ENCODE peak calls at places on chromosome 4, in seven cellular contexts. U is T47D, M is H9, H is cardiac fibroblast, X is neural crest cell, Q is M059J, G is stomach. F is an unnamed sample.

GRCh38 chr4:2333356-2333841 is 71.5 kb upstream of the MXD4 start:
- DNase-seq in U (peak; percentile 16), M (no peak), H (no peak), X (no peak), Q (no peak), G (peak; percentile 76), F (peak; percentile 8)

GRCh38 chr4:136750898-136751297 is 781.4 kb downstream of the PCDH18 start:
- DNase-seq in U (no peak), M (no peak), H (peak; percentile 60), X (no peak), Q (no peak), G (no peak), F (no peak)

GRCh38 chr4:87541521-87541920 is 12.3 kb upstream of the SPARCL1 start:
- DNase-seq in U (no peak), M (no peak), H (no peak), X (no peak), Q (no peak), G (no peak), F (no peak)

GRCh38 chr4:98166731-98167041 is 23.4 kb upstream of the STPG2 start:
- DNase-seq in U (no peak), M (no peak), H (no peak), X (no peak), Q (no peak), G (no peak), F (no peak)

GRCh38 chr4:188986271-188986689 is 847.0 kb downstream of the TRIML1 start:
- DNase-seq in U (no peak), M (no peak), H (peak; percentile 70), X (no peak), Q (peak; percentile 88), G (no peak), F (no peak)

GRCh38 chr4:17385403-17385802 is 126.5 kb downstream of the QDPR start:
- DNase-seq in U (peak; percentile 26), M (no peak), H (peak; percentile 45), X (no peak), Q (peak; percentile 80), G (no peak), F (no peak)

GRCh38 chr4:8324640-8325239 is 55.2 kb downstream of the HTRA3 start:
- DNase-seq in U (no peak), M (no peak), H (peak; percentile 35), X (no peak), Q (peak; percentile 26), G (peak; percentile 9), F (no peak)

GRCh38 chr4:93467484-93468155 is 360.9 kb upstream of the ATOH1 start:
- DNase-seq in U (no peak), M (no peak), H (no peak), X (no peak), Q (no peak), G (no peak), F (no peak)

GRCh38 chr4:1503583-1504471 is 97.6 kb upstream of the NKX1-1 start:
- DNase-seq in U (peak; percentile 38), M (peak; percentile 24), H (no peak), X (no peak), Q (no peak), G (no peak), F (no peak)

GRCh38 chr4:124591646-124592045 is 120.9 kb downstream of the ANKRD50 start:
- DNase-seq in U (no peak), M (no peak), H (no peak), X (no peak), Q (no peak), G (no peak), F (no peak)

GRCh38 chr4:120070191-120070590 is 3.5 kb upstream of the MAD2L1 start:
- DNase-seq in U (no peak), M (no peak), H (peak; percentile 46), X (no peak), Q (no peak), G (no peak), F (no peak)

GRCh38 chr4:138927065-138927464 is 88.5 kb upstream of the NOCT start:
- DNase-seq in U (no peak), M (no peak), H (peak; percentile 43), X (no peak), Q (no peak), G (no peak), F (no peak)

GRCh38 chr4:149987330-149987751 is 90.9 kb upstream of the DCLK2 start:
- DNase-seq in U (no peak), M (no peak), H (peak; percentile 43), X (no peak), Q (peak; percentile 58), G (no peak), F (no peak)

GRCh38 chr4:8402640-8403039 is 37.9 kb downstream of the ACOX3 start:
- DNase-seq in U (no peak), M (no peak), H (no peak), X (no peak), Q (no peak), G (no peak), F (no peak)

GRCh38 chr4:186699298-186699697 is 24.4 kb downstream of the FAT1 start:
- DNase-seq in U (no peak), M (no peak), H (no peak), X (no peak), Q (no peak), G (peak; percentile 76), F (no peak)

GRCh38 chr4:6024450-6024960 is 6.3 kb upstream of the C4orf50 start:
- DNase-seq in U (no peak), M (no peak), H (no peak), X (no peak), Q (no peak), G (no peak), F (no peak)

GRCh38 chr4:77818077-77818666 is 996 bp downstream of the CNOT6L start:
- DNase-seq in U (peak; percentile 87), M (peak; percentile 66), H (peak; percentile 87), X (peak; percentile 47), Q (peak; percentile 84), G (peak; percentile 76), F (peak; percentile 48)

GRCh38 chr4:68129793-68130192 is at the start of gene TMPRSS11F:
- DNase-seq in U (peak; percentile 63), M (no peak), H (no peak), X (no peak), Q (no peak), G (no peak), F (no peak)

GRCh38 chr4:146359771-146360170 is 145.4 kb downstream of the REELD1 start:
- DNase-seq in U (no peak), M (no peak), H (no peak), X (no peak), Q (no peak), G (no peak), F (no peak)

GRCh38 chr4:18932940-18933339 is 911.4 kb upstream of the LCORL start:
- DNase-seq in U (no peak), M (no peak), H (no peak), X (no peak), Q (no peak), G (no peak), F (no peak)

GRCh38 chr4:62145276-62145675 is 945.1 kb downstream of the ADGRL3 start:
- DNase-seq in U (no peak), M (no peak), H (peak; percentile 0), X (no peak), Q (no peak), G (no peak), F (no peak)

GRCh38 chr4:158129649-158130048 is 43.2 kb downstream of the GASK1B start:
- DNase-seq in U (no peak), M (no peak), H (peak; percentile 28), X (no peak), Q (peak; percentile 59), G (no peak), F (no peak)